ENCODE peak calls at places on chromosomes 13 and 19, in four cellular contexts. G, W, L and C are unnamed samples.

GRCh38 chr13:93183302-93183701 is 43.3 kb upstream of the GPC6 start:
- DNase-seq in G (no peak), W (no peak), L (no peak), C (no peak)

GRCh38 chr13:32255744-32256120 is 59.4 kb downstream of the ZAR1L start:
- DNase-seq in G (no peak), W (no peak), L (no peak), C (no peak)

GRCh38 chr19:22604571-22605274 is 29.4 kb upstream of the ZNF492 start:
- DNase-seq in G (no peak), W (no peak), L (no peak), C (no peak)

GRCh38 chr19:13797870-13798269 is 2.6 kb downstream of the ZSWIM4 start:
- DNase-seq in G (no peak), W (no peak), L (no peak), C (no peak)

GRCh38 chr13:112895521-112896465 is 73.2 kb upstream of the MCF2L start:
- DNase-seq in G (no peak), W (no peak), L (no peak), C (no peak)

GRCh38 chr19:10887616-10888367 is 16.4 kb downstream of the CARM1 start:
- DNase-seq in G (no peak), W (no peak), L (no peak), C (no peak)

GRCh38 chr13:52686381-52686780 is 33.7 kb downstream of the SUGT1 start:
- DNase-seq in G (no peak), W (no peak), L (no peak), C (no peak)

GRCh38 chr19:5094768-5095567 is 126.1 kb downstream of the KDM4B start:
- DNase-seq in G (no peak), W (no peak), L (no peak), C (no peak)

GRCh38 chr19:5466814-5467291 is 11.6 kb downstream of the ZNRF4 start:
- DNase-seq in G (no peak), W (no peak), L (peak; percentile 29), C (no peak)

GRCh38 chr19:18063463-18063862 is 23.3 kb downstream of the IL12RB1 start:
- DNase-seq in G (no peak), W (no peak), L (no peak), C (no peak)

GRCh38 chr13:49308104-49308875 is 60.6 kb downstream of the CDADC1 start:
- DNase-seq in G (no peak), W (no peak), L (no peak), C (no peak)

GRCh38 chr13:29704648-29705047 is 109.2 kb upstream of the SLC7A1 start:
- DNase-seq in G (no peak), W (no peak), L (no peak), C (no peak)

GRCh38 chr19:16268676-16269319 is 55.8 kb upstream of the KLF2 start:
- DNase-seq in G (peak; percentile 55), W (no peak), L (no peak), C (no peak)

GRCh38 chr19:47881757-47882156 is 4.4 kb downstream of the SULT2A1 start:
- DNase-seq in G (no peak), W (no peak), L (no peak), C (no peak)

GRCh38 chr13:32330438-32330837 is 15.1 kb downstream of the BRCA2 start:
- DNase-seq in G (no peak), W (no peak), L (no peak), C (no peak)

GRCh38 chr19:33339016-33339749 is 34.3 kb upstream of the CEBPG start:
- DNase-seq in G (no peak), W (no peak), L (no peak), C (no peak)

GRCh38 chr13:59776924-59777690 is 386.6 kb downstream of the DIAPH3 start:
- DNase-seq in G (no peak), W (peak; percentile 44), L (no peak), C (no peak)

GRCh38 chr13:52615817-52616216 is 26.4 kb upstream of the HNRNPA1L2 start:
- DNase-seq in G (no peak), W (peak; percentile 9), L (no peak), C (peak; percentile 30)

GRCh38 chr19:7874080-7874856 is at the start of gene PRR36:
- DNase-seq in G (no peak), W (no peak), L (peak; percentile 88), C (no peak)

GRCh38 chr19:35928507-35928906 is 7.7 kb upstream of the LRFN3 start:
- DNase-seq in G (no peak), W (no peak), L (no peak), C (no peak)

GRCh38 chr13:21297914-21298831 is 121.7 kb downstream of the MRPL57 start:
- DNase-seq in G (peak; percentile 83), W (peak; percentile 88), L (peak; percentile 89), C (peak; percentile 95)

GRCh38 chr19:33609353-33609752 is 12.4 kb upstream of the CHST8 start:
- DNase-seq in G (no peak), W (no peak), L (no peak), C (no peak)

GRCh38 chr19:18122424-18122823 is 24.8 kb downstream of the MAST3 start:
- DNase-seq in G (no peak), W (no peak), L (no peak), C (no peak)

GRCh38 chr19:4061683-4062575 is 4.8 kb downstream of the ZBTB7A start:
- DNase-seq in G (no peak), W (no peak), L (no peak), C (no peak)